ENCODE peak calls at places on chromosomes 16 and 17, in four cellular contexts. D, O, F and K are unnamed samples.

GRCh38 chr16:49085689-49086088 is 195.9 kb downstream of the CBLN1 start:
- DNase-seq in F (peak), D (no peak), O (no peak), K (no peak)

GRCh38 chr16:25922438-25922837 is 230.7 kb downstream of the HS3ST4 start:
- DNase-seq in D (no peak), F (no peak), O (no peak), K (no peak)

GRCh38 chr17:68302066-68302564 is 10.8 kb downstream of the ARSG start:
- DNase-seq in O (no peak), F (peak), D (no peak), K (peak)

GRCh38 chr17:63495471-63495870 is 18.6 kb downstream of the ACE start:
- DNase-seq in D (no peak), O (no peak), F (peak), K (no peak)

GRCh38 chr17:72454342-72454741 is 333.5 kb downstream of the SOX9 start:
- DNase-seq in O (no peak), F (no peak), D (no peak), K (no peak)

GRCh38 chr16:57959121-57959520 is 11.8 kb downstream of the CNGB1 start:
- DNase-seq in D (no peak), O (no peak), F (no peak), K (no peak)

GRCh38 chr17:78535285-78536197 is 41.7 kb downstream of the DNAH17 start:
- DNase-seq in D (peak), O (no peak), F (no peak), K (no peak)

GRCh38 chr17:57379237-57380054 is 123.1 kb downstream of the MSI2 start:
- DNase-seq in F (peak), D (no peak), O (no peak), K (no peak)

GRCh38 chr17:35080536-35080935 is 17.0 kb upstream of the RFFL start:
- DNase-seq in D (no peak), F (no peak), O (no peak), K (no peak)

GRCh38 chr17:7538891-7539290 is 10.0 kb upstream of the TNFSF12 start:
- DNase-seq in F (peak), O (no peak), D (no peak), K (peak)

GRCh38 chr16:17416461-17417221 is 54.1 kb downstream of the XYLT1 start:
- DNase-seq in D (no peak), F (peak), O (no peak), K (peak)

GRCh38 chr17:8847891-8848290 is 19.6 kb downstream of the PIK3R6 start:
- DNase-seq in D (no peak), F (no peak), O (no peak), K (no peak)

GRCh38 chr16:1745900-1746692 is 25.2 kb downstream of the NME3 start:
- DNase-seq in O (no peak), F (peak), D (peak), K (no peak)
- H3K4me2 ChIP-seq in O (peak), F (no peak), D (no peak), K (no peak)

GRCh38 chr17:5785343-5785742 is 201.0 kb upstream of the NLRP1 start:
- DNase-seq in D (peak), F (peak), O (no peak), K (peak)

GRCh38 chr17:5785867-5786509 is 201.7 kb upstream of the NLRP1 start:
- DNase-seq in F (peak), D (peak), O (no peak), K (peak)

GRCh38 chr17:5784791-5785190 is 200.5 kb upstream of the NLRP1 start:
- DNase-seq in O (no peak), F (no peak), D (peak), K (no peak)

GRCh38 chr17:5788266-5788900 is 204.1 kb upstream of the NLRP1 start:
- DNase-seq in D (peak), O (no peak), F (peak), K (peak)

DNA sequence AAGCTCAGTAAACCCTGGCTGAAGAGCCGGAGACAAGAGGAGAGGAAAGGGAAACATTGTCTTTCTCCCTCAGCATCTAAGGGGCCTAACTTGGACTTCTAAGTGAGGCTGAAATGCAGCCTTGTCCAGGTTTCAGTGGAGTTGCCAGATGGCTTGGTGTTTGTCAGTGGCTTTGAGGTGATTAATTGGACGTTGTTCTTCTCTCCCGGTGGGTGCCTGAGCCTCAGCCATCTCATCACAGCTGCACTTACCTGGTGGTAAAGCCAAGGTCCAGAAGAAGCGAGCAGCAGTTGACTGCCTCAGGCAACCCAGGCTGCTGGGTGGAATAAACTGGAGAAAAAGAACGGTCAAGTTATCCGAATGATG is 202.2 kb upstream of the NLRP1 start:
- DNase-seq in O (no peak), F (no peak), D (no peak), K (no peak)
- H3K27ac ChIP-seq in O (no peak), F (peak), D (peak), K (no peak)

GRCh38 chr17:76524598-76525512 is 12.7 kb downstream of the CYGB start:
- DNase-seq in F (peak), D (peak), O (no peak), K (peak)
- H3K4me3 ChIP-seq in F (no peak), D (no peak), O (no peak), K (no peak)

DNA sequence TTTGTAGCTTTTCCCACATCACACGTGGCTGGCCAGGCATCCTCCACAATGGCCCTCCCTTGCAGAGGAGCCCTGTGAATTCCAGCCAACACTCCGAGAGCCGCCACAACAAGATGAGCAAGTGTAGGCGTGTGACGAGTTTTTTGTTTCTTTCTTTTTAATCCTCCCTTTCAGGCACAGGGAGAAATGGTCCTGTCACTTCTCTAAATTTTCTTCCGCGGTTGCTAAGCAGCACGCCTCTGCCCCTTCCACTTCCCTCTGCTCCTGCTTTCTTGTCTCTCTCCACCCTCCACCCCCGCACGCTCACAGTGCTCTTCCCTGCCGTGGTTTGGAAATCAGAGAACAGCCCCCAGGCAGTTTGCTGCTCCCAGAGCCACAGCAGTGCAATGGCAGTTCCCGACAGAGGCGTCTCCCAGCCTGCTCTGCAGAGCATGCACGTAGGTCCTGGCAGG is 68.0 kb upstream of the MRTFB start:
- DNase-seq in O (no peak), F (peak), D (peak), K (peak)
- H3K4me2 ChIP-seq in O (peak), F (peak), D (peak), K (peak)

GRCh38 chr16:15641753-15642556 is 999 bp downstream of the MARF1 start:
- DNase-seq in F (no peak), O (no peak), D (no peak), K (no peak)
- H3K27ac ChIP-seq in F (peak), O (peak), D (no peak), K (peak)

GRCh38 chr17:58757162-58757613 is 1.5 kb downstream of the PPM1E start:
- DNase-seq in F (no peak), O (no peak), D (no peak), K (no peak)
- H3K4me3 ChIP-seq in F (no peak), O (no peak), D (no peak), K (no peak)

GRCh38 chr16:11389083-11389482 is 43.8 kb downstream of the RMI2 start:
- DNase-seq in F (no peak), O (no peak), D (no peak), K (no peak)

GRCh38 chr16:11391576-11391975 is 46.3 kb downstream of the RMI2 start:
- DNase-seq in D (peak), F (no peak), O (no peak), K (no peak)

GRCh38 chr16:11392041-11392581 is 46.9 kb downstream of the RMI2 start:
- DNase-seq in F (no peak), D (no peak), O (no peak), K (no peak)

GRCh38 chr16:11389631-11390565 is 44.6 kb downstream of the RMI2 start:
- DNase-seq in O (no peak), D (no peak), F (no peak), K (no peak)

GRCh38 chr16:11390573-11391495 is 45.6 kb downstream of the RMI2 start:
- DNase-seq in D (no peak), F (no peak), O (no peak), K (no peak)
- H3K4me2 ChIP-seq in D (no peak), F (no peak), O (no peak), K (no peak)

DNA sequence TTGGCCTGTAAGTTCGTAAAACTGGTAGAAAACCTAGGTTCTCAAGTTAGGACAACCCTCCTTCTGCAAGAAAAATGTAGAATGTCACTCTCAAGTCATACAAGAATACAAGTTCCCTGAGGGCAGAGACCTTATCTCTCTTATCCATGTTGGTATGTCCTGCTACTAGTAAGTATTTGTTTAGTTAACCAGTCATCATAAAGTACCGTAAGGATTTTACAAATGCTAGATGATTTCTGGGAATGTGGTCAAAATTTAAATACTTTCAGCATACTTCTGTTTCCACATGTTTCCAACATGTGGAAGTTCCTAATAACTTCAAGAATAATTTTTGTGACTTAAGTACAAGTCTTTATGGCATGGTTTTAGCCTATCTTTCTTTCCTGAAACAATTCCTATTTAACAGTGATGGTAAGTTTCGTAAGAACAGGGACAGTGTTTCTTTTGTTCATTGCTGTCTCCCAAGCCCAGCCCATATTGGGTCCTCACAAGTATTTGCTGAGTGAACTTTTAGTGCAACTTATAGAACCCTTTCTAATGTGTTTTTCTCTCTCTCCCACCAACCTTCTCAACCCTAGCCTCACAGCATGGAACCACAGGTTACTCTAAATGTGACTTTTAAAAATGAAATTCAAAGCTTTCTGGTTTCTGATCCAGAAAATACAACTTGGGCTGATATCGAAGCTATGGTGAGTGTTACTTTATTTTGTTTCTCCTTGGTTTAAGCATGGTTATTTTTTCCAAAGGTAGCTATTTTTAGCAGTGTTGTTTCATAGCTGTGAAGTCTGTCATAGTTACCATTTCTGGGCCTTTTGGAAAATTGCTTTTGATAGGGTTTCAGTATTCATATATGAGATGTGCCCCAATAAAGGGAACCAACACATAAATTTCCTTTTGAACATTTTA is 4.5 kb downstream of the NBR1 start:
- DNase-seq in O (no peak), D (peak), F (peak), K (peak)
- H3K27ac ChIP-seq in O (no peak), D (no peak), F (no peak), K (peak)